ENCODE peak calls at places on chromosomes 1 and 21, in six cellular contexts. C is left ventricle myocardium inferior, B is A673, O is fibroblast of lung, E is brain microvascular endothelial cell, L is cardiac muscle cell. Y is an unnamed sample.

GRCh38 chr1:211118407-211119102 is 15.4 kb downstream of the KCNH1 start:
- DNase-seq in B (peak), E (no peak), C (no peak), L (no peak), O (peak), Y (no peak)

GRCh38 chr1:109314805-109315204 is 8.0 kb upstream of the MYBPHL start:
- DNase-seq in E (no peak), L (peak), O (peak), C (no peak), B (no peak), Y (no peak)

GRCh38 chr1:208268541-208269337 is 24.6 kb upstream of the PLXNA2 start:
- DNase-seq in E (no peak), C (no peak), O (no peak), B (no peak), L (no peak), Y (no peak)

GRCh38 chr21:32727728-32728454 is at the start of gene SYNJ1:
- DNase-seq in E (peak), O (peak), L (peak), B (peak), C (peak), Y (peak)

GRCh38 chr1:209241481-209241880 is 342.0 kb upstream of the CAMK1G start:
- DNase-seq in L (peak), C (no peak), B (no peak), O (no peak), E (no peak), Y (no peak)

GRCh38 chr1:221335161-221336101 is 406.5 kb downstream of the DUSP10 start:
- DNase-seq in B (no peak), E (peak), O (peak), C (peak), L (peak), Y (no peak)

GRCh38 chr1:24021403-24022266 is 41.5 kb upstream of the SRSF10 start:
- DNase-seq in E (no peak), B (no peak), L (no peak), C (peak), O (no peak), Y (no peak)

GRCh38 chr1:153534226-153534932 is 1.4 kb downstream of the S100A6 start:
- DNase-seq in L (no peak), E (no peak), O (peak), B (no peak), C (no peak), Y (no peak)

GRCh38 chr1:226990133-226990716 is 50.1 kb downstream of the COQ8A start:
- DNase-seq in B (no peak), O (no peak), E (peak), L (peak), C (no peak), Y (no peak)

GRCh38 chr1:18819211-18819610 is 40.2 kb downstream of the TAS1R2 start:
- DNase-seq in C (no peak), E (no peak), L (no peak), O (no peak), B (no peak), Y (no peak)

GRCh38 chr1:24870551-24871195 is 59.4 kb downstream of the RUNX3 start:
- DNase-seq in C (no peak), E (no peak), B (no peak), O (no peak), L (no peak), Y (no peak)

GRCh38 chr1:22808186-22808845 is 97.7 kb downstream of the EPHB2 start:
- DNase-seq in C (no peak), O (peak), B (peak), L (peak), E (peak), Y (no peak)

GRCh38 chr1:46547481-46548383 is 3.7 kb downstream of the KNCN start:
- DNase-seq in O (peak), E (peak), C (no peak), L (peak), B (peak), Y (peak)

GRCh38 chr1:161175771-161176453 is 1.4 kb downstream of the B4GALT3 start:
- DNase-seq in L (no peak), E (no peak), C (no peak), B (no peak), O (no peak), Y (no peak)

GRCh38 chr1:109483658-109484518 is at the start of gene ATXN7L2:
- DNase-seq in E (peak), L (peak), O (peak), B (peak), C (peak), Y (peak)

GRCh38 chr1:81780705-81781454 is 19.9 kb upstream of the ADGRL2 start:
- DNase-seq in O (no peak), C (no peak), E (no peak), B (no peak), L (no peak), Y (no peak)

DNA sequence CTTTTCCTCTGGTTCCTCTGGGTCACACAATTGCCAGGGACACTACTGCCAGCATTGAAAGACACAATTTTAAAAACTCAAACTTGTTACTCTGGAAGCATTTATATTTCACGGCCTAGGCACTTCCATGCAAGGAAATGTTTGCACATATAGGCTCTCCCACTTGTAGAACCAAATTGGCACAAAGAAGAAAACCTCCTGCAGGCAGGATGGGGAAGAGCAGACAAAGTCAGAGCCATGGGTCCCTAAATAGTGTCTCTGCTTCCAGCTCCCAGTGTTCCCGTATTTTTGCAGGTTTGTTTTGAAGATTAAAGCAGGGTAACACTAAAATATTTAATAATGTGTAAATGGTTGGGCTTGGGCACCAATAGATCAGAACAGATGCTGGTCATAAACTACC is 19.0 kb upstream of the ADGRL2 start:
- DNase-seq in L (no peak), O (no peak), C (no peak), E (no peak), B (no peak), Y (no peak)
- TF ChIP-seq CTCF in L (peak), O (peak), C (no peak), E (peak), B (peak), Y (no peak)

DNA sequence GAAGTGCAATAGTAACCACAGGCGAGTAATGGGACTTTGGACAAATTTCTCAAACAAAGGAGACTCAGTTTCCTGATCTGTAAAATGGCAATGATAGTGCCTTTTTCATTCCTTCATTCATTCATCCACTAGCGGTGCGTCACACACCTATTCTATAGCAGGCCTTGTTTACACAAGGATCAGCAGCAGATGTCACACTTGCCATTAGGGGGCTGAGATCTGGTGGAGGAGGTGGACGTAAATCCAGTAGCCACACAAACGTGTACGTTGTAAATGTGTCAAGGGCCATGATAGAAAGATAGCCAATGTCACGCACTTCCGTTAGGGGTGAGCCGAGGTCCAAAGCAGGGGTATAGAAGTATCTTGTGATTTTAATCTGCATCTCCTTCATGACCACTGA is 34.2 kb downstream of the SERINC2 start:
- DNase-seq in L (no peak), O (no peak), C (no peak), B (no peak), E (no peak), Y (no peak)
- TF ChIP-seq CTCF in L (no peak), O (no peak), C (no peak), B (no peak), E (peak), Y (no peak)

GRCh38 chr1:85404393-85404792 is 60.6 kb downstream of the DDAH1 start:
- DNase-seq in E (no peak), O (peak), B (no peak), L (no peak), C (no peak), Y (no peak)
- TF ChIP-seq CTCF in E (no peak), O (no peak), B (no peak), L (no peak), C (no peak), Y (no peak)

DNA sequence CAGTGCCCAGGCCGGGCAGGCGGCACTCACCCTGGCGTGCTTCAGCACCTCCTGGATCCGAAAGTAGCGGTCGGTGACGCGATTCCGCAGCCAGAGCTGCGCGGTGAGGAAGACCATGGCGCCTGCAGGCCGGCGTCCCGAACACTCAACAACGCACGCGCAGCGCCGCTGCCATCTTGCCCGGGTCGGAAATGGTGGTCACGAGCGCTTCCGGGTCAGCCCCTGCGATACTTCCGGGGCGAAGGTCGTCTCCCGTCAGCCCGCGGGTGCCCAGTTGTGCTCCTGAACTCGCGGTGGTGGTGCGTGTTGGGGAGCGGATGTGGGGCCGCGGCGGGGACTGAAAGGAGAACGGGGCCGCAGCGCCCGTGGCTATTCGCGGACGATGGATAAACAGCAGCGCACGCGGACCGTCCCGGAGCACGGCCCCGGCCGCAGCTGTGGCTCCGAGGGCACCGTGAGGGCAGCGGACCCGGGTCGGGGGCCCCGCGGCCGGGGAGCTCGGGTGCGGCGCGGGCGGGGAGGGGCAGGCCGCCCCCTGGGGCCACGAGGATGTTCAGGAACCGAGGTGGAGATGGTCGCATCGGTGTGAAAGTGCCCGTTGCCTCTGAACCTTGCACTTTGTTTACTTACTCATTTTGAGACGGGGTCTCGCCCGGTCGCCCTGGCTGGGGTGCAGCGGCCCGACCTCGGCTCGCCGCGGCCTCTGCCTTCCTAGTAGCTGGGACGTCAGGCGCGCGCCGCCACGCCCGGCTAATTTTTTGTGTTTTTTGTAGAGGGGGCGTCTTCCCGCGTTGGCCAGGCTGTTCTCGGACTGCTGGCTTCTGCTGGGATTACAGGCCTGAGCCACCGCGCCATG is at the start of gene MRPL20:
- DNase-seq in B (peak), E (peak), C (peak), O (peak), L (peak), Y (peak)
- TF ChIP-seq CTCF in B (no peak), E (peak), C (no peak), O (no peak), L (no peak), Y (no peak)

GRCh38 chr1:54681396-54681795 is 34.3 kb upstream of the TTC4 start:
- DNase-seq in L (peak), E (peak), O (peak), C (no peak), B (no peak), Y (no peak)
- TF ChIP-seq CTCF in L (no peak), E (no peak), O (no peak), C (no peak), B (no peak), Y (no peak)

GRCh38 chr1:70504176-70504820 is 93.2 kb downstream of the CTH start:
- DNase-seq in C (no peak), O (peak), L (peak), E (peak), B (peak), Y (no peak)

GRCh38 chr1:70504821-70505193 is 93.7 kb downstream of the CTH start:
- DNase-seq in O (peak), L (peak), B (peak), E (peak), C (no peak), Y (no peak)

DNA sequence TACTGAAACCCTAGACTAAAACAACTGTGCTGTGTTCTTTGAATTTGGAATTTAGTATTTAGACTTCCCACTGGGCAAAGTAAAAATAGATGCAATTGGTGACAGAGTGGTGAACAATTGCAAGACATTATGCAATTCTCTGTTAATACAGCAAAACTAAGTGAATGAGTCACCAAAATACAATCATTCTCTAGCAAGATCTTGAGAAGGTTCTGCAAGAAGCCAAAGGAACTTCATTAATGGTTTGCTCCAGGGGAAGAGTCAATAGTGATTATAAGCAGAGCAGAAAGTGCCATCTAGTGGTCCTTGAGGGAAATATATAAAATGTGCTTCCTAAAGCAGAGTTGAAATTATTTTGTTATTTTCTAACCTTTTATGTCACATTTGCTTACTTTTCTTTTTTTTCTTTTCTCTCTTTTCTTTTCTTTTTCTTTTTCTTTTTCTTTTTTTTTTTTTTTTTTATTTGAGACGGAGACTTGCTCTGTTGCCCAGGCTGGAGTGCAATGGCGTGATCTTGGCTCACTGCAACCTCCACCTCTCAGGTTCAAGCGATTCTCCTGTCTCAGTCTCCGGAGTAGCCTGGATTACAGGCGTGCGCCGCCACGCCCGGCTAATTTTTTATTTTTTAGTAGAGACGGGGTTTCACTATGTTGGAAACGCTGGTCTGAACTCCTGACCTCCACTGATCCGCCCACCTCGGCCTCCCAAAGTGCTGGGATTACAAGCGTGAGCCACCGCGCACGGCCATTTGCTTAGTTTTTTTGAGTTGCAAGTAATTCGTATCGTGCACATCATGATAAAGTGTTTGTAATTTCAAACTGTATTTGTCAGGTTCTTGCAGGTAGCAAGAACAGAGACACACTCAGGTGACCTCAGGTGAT is 99.2 kb downstream of the CTH start:
- DNase-seq in O (peak), E (peak), C (no peak), B (peak), L (peak), Y (no peak)
- TF ChIP-seq CTCF in O (peak), E (peak), C (peak), B (peak), L (peak), Y (peak)

GRCh38 chr1:243728192-243728570 is 121.9 kb downstream of the AKT3 start:
- DNase-seq in L (no peak), C (no peak), O (no peak), B (no peak), E (no peak), Y (no peak)
- TF ChIP-seq CTCF in L (no peak), C (no peak), O (no peak), B (no peak), E (no peak), Y (no peak)

DNA sequence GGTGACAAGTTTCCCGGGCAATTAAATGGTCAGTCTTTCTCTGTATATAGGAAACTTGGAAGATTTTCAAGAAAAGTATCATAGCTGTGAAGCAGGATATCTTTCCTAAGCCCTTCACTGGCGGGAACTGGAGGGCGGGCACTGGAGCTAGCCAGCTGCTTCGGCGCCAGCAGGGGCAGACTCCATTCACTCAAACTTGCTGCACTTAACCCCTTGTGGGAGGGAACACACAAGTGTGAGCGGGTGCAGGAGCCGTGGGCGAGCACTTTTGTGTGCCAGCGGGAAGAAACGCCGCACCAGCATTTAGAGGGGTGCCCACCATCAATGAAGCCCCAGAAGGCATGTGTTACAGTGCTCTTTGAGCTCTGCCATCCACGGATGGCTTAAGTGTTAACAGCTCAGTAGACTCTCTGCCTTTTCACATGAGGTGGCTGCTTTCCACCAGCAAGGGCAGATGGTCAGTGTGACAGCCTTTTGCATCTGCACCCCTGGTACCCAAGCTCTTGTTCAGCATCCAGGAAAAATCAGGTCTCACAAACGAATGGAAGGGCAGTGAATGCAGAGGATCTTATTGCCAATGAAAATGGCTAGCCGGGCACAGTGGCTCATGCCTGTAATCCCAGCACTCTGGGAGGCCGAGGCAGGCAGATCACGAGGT is 232.0 kb upstream of the KAZN start:
- DNase-seq in O (peak), E (no peak), C (peak), B (peak), L (peak), Y (peak)
- TF ChIP-seq CTCF in O (peak), E (no peak), C (no peak), B (peak), L (peak), Y (no peak)

DNA sequence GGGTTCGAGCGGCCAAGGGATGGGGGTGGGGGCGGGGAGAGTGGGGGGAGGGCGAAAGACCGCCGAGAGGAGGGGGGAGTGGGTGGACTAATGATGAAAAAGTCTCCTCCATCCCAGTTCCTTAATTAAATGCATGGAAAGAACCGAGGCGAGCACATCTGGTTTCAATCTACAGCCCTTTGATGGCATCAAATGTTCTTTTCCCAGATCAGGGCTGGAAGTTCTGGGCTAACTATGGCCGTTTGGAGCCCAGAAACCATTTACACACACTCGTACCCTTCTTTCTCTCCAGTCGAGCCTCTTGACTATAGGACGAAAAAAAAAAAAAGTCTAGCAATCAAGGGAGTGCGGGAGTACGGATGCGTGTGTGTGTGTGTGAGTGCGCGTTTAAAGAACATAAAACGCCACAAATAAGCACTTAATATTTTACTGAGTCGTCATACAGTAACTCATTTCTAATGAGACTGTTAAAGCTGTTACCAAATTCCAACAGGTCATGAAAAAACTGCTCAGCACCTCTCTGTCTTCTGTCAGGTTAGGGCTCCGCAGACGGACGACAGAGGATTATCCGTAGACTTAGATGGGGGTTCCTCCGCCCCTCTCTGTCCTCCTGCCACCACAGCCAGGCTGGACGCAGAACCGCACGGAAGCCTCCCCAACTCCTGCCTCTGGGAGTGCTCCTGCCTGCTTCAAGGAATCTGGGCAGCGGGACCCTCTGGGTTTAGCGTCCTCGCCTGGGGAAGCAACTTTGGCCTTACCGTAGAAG is 2.1 kb upstream of the PRRX1 start:
- DNase-seq in C (no peak), O (peak), L (peak), B (peak), E (peak), Y (no peak)
- TF ChIP-seq CTCF in C (peak), O (peak), L (peak), B (no peak), E (peak), Y (no peak)

DNA sequence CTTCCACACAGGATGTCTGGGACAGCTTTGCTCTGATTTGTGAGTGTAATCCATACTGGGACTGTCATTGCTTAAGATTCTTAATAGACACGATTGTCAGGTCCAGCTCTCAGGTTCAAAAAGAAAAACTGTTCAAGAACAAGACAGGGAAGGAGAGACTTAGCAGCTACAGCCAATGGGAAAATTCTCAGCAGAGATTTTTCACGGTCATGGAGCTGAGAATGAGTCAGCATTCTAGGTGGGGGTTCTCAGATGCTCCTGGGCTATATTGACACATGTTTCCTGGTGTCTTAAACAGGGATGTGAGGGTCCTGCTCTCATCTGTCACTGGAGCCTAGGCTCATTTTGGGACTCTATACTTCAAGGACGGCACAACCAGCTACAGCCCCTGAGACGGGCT is 318.3 kb downstream of the RRAGC start:
- DNase-seq in O (peak), E (no peak), L (no peak), B (peak), C (no peak), Y (no peak)
- TF ChIP-seq CTCF in O (no peak), E (no peak), L (no peak), B (no peak), C (no peak), Y (no peak)

Y was measured in glutamatergic neuron.